ENCODE peak calls at places on chromosome 15, in five cellular contexts. X, K, M, A and W are unnamed samples.

GRCh38 chr15:34682673-34683072 is 72.1 kb downstream of the GJD2 start:
- DNase-seq in X (peak), K (no peak), M (peak), A (no peak), W (peak)

GRCh38 chr15:37217567-37217966 is 117.2 kb upstream of the MEIS2 start:
- DNase-seq in X (no peak), K (no peak), M (no peak), A (no peak), W (no peak)

GRCh38 chr15:39856357-39856756 is 63.7 kb downstream of the GPR176 start:
- DNase-seq in X (no peak), K (no peak), M (no peak), A (no peak), W (no peak)

GRCh38 chr15:36601497-36601932 is 22.1 kb downstream of the CDIN1 start:
- DNase-seq in X (peak), K (no peak), M (peak), A (no peak), W (peak)

GRCh38 chr15:70025413-70026296 is 72.1 kb downstream of the TLE3 start:
- DNase-seq in X (no peak), K (no peak), M (peak), A (no peak), W (no peak)

GRCh38 chr15:30928076-30928475 is 24.4 kb downstream of the FAN1 start:
- DNase-seq in X (no peak), K (no peak), M (peak), A (no peak), W (peak)

GRCh38 chr15:20341901-20342605 is 199.5 kb downstream of the GOLGA6L6 start:
- DNase-seq in X (peak), K (no peak), M (no peak), A (peak), W (no peak)

GRCh38 chr15:29135266-29135665 is 134.4 kb downstream of the NSMCE3 start:
- DNase-seq in X (no peak), K (no peak), M (peak), A (no peak), W (peak)

GRCh38 chr15:73930371-73930770 is 4.1 kb downstream of the LOXL1 start:
- DNase-seq in X (peak), K (no peak), M (peak), A (no peak), W (peak)

GRCh38 chr15:99857836-99858235 is 124.6 kb upstream of the LYSMD4 start:
- DNase-seq in X (no peak), K (no peak), M (no peak), A (no peak), W (no peak)

GRCh38 chr15:73598540-73599195 is 34.5 kb downstream of the NPTN start:
- DNase-seq in X (no peak), K (no peak), M (peak), A (no peak), W (no peak)

GRCh38 chr15:39511915-39512260 is 69.0 kb upstream of the THBS1 start:
- DNase-seq in X (peak), K (no peak), M (peak), A (no peak), W (peak)

GRCh38 chr15:71753346-71753745 is 57.0 kb upstream of the NR2E3 start:
- DNase-seq in X (peak), K (no peak), M (peak), A (no peak), W (peak)

GRCh38 chr15:67110400-67110799 is 45.0 kb downstream of the SMAD3 start:
- DNase-seq in X (no peak), K (no peak), M (no peak), A (no peak), W (no peak)

GRCh38 chr15:52331490-52332240 is 36.1 kb upstream of the MYO5C start:
- DNase-seq in X (peak), K (peak), M (peak), A (peak), W (peak)

GRCh38 chr15:70222632-70223031 is 124.9 kb upstream of the TLE3 start:
- DNase-seq in X (peak), K (no peak), M (no peak), A (no peak), W (no peak)

GRCh38 chr15:93985173-93985572 is 246.2 kb upstream of the MCTP2 start:
- DNase-seq in X (no peak), K (no peak), M (no peak), A (no peak), W (no peak)

GRCh38 chr15:101120473-101120872 is 131.4 kb downstream of the CHSY1 start:
- DNase-seq in X (no peak), K (no peak), M (no peak), A (no peak), W (no peak)

GRCh38 chr15:74421302-74422245 is 12.2 kb downstream of the SEMA7A start:
- DNase-seq in X (no peak), K (no peak), M (no peak), A (no peak), W (no peak)

GRCh38 chr15:65824031-65824743 is 32.1 kb upstream of the DENND4A start:
- DNase-seq in X (peak), K (no peak), M (peak), A (peak), W (peak)

GRCh38 chr15:56390739-56391267 is 25.6 kb downstream of the TEX9 start:
- DNase-seq in X (no peak), K (no peak), M (peak), A (no peak), W (no peak)